ENCODE peak calls at places on chromosome 3, in four cellular contexts. One of them, this sample, is unnamed.

GRCh38 chr3:134928392-134928791 is 133.3 kb downstream of the EPHB1 start:
- DNase-seq in GM04503: no peak
- DNase-seq in left ventricle myocardium inferior: no peak
- DNase-seq in glomerular endothelial cell: no peak
- DNase-seq in this sample: no peak

GRCh38 chr3:36212291-36212690 is 168.0 kb upstream of the STAC start:
- DNase-seq in GM04503: peak
- DNase-seq in glomerular endothelial cell: no peak
- DNase-seq in left ventricle myocardium inferior: no peak
- DNase-seq in this sample: no peak

GRCh38 chr3:47163023-47163989 is 607 bp downstream of the SETD2 start:
- DNase-seq in glomerular endothelial cell: no peak
- DNase-seq in left ventricle myocardium inferior: peak
- DNase-seq in GM04503: no peak
- DNase-seq in this sample: peak

GRCh38 chr3:71245052-71245488 is 338.5 kb downstream of the FOXP1 start:
- DNase-seq in left ventricle myocardium inferior: no peak
- DNase-seq in GM04503: no peak
- DNase-seq in glomerular endothelial cell: no peak
- DNase-seq in this sample: no peak

GRCh38 chr3:71266875-71267274 is 316.7 kb downstream of the FOXP1 start:
- DNase-seq in GM04503: no peak
- DNase-seq in left ventricle myocardium inferior: no peak
- DNase-seq in glomerular endothelial cell: no peak
- DNase-seq in this sample: no peak

GRCh38 chr3:172856766-172857742 is 106.5 kb downstream of the ECT2 start:
- DNase-seq in left ventricle myocardium inferior: peak
- DNase-seq in GM04503: no peak
- DNase-seq in glomerular endothelial cell: peak
- DNase-seq in this sample: no peak

GRCh38 chr3:10319251-10319650 is 1.7 kb downstream of the SEC13 start:
- DNase-seq in glomerular endothelial cell: no peak
- DNase-seq in left ventricle myocardium inferior: no peak
- DNase-seq in GM04503: no peak
- DNase-seq in this sample: no peak

GRCh38 chr3:14680716-14681115 is 5.8 kb downstream of the C3orf20 start:
- DNase-seq in glomerular endothelial cell: no peak
- DNase-seq in GM04503: no peak
- DNase-seq in left ventricle myocardium inferior: no peak
- DNase-seq in this sample: no peak

GRCh38 chr3:6860911-6861330 is at the start of gene GRM7:
- DNase-seq in GM04503: no peak
- DNase-seq in left ventricle myocardium inferior: no peak
- DNase-seq in glomerular endothelial cell: no peak
- DNase-seq in this sample: peak

GRCh38 chr3:11655188-11655928 is 11.6 kb upstream of the VGLL4 start:
- DNase-seq in left ventricle myocardium inferior: no peak
- DNase-seq in glomerular endothelial cell: no peak
- DNase-seq in GM04503: no peak
- DNase-seq in this sample: no peak

GRCh38 chr3:53269888-53270880 is 14.4 kb upstream of the TKT start:
- DNase-seq in GM04503: peak
- DNase-seq in glomerular endothelial cell: peak
- DNase-seq in left ventricle myocardium inferior: peak
- DNase-seq in this sample: no peak

GRCh38 chr3:28606283-28606682 is 257.7 kb upstream of the AZI2 start:
- DNase-seq in left ventricle myocardium inferior: no peak
- DNase-seq in GM04503: no peak
- DNase-seq in glomerular endothelial cell: no peak
- DNase-seq in this sample: no peak

GRCh38 chr3:31622636-31623288 is 90.0 kb downstream of the STT3B start:
- DNase-seq in glomerular endothelial cell: no peak
- DNase-seq in GM04503: no peak
- DNase-seq in left ventricle myocardium inferior: no peak
- DNase-seq in this sample: peak

GRCh38 chr3:52827441-52827840 is 3.0 kb downstream of the ITIH4 start:
- DNase-seq in glomerular endothelial cell: no peak
- DNase-seq in left ventricle myocardium inferior: no peak
- DNase-seq in GM04503: no peak
- DNase-seq in this sample: no peak

GRCh38 chr3:115615001-115615447 is 8.3 kb upstream of the GAP43 start:
- DNase-seq in left ventricle myocardium inferior: no peak
- DNase-seq in glomerular endothelial cell: no peak
- DNase-seq in GM04503: no peak
- DNase-seq in this sample: no peak